ENCODE peak calls at places on chromosomes 11 and 22, in five cellular contexts. M, K, C, D and W are unnamed samples.

GRCh38 chr11:126341760-126342161 is 13.7 kb upstream of the ST3GAL4 start:
- DNase-seq in D (no peak), M (no peak), K (peak), C (no peak), W (no peak)

GRCh38 chr11:9473408-9473807 is 12.6 kb downstream of the ZNF143 start:
- DNase-seq in C (no peak), M (no peak), K (no peak), D (no peak), W (no peak)

GRCh38 chr11:111422494-111423249 is 43.6 kb upstream of the POU2AF1 start:
- DNase-seq in M (no peak), C (peak), K (no peak), D (no peak), W (peak)

GRCh38 chr11:133526790-133527189 is 5.5 kb downstream of the OPCML start:
- DNase-seq in D (no peak), K (peak), M (no peak), C (no peak), W (no peak)

GRCh38 chr11:74007691-74008372 is 1.1 kb downstream of the UCP3 start:
- DNase-seq in C (no peak), K (no peak), M (no peak), D (no peak), W (no peak)

GRCh38 chr22:21698430-21699329 is 32.9 kb downstream of the PPIL2 start:
- DNase-seq in C (no peak), M (peak), K (peak), D (no peak), W (no peak)

GRCh38 chr22:22071455-22071854 is 88.9 kb upstream of the TOP3B start:
- DNase-seq in D (no peak), C (no peak), K (no peak), M (no peak), W (no peak)

GRCh38 chr11:111540114-111540920 is at the start of gene LAYN:
- DNase-seq in D (peak), M (no peak), C (no peak), K (peak), W (peak)

GRCh38 chr11:88543902-88544655 is 206.5 kb upstream of the CTSC start:
- DNase-seq in C (peak), K (peak), M (peak), D (peak), W (peak)

GRCh38 chr11:1970956-1971355 is 23.8 kb downstream of the MRPL23 start:
- DNase-seq in C (no peak), M (no peak), D (no peak), K (no peak), W (no peak)

GRCh38 chr11:43962383-43962969 is 20.0 kb downstream of the C11orf96 start:
- DNase-seq in K (no peak), C (no peak), M (no peak), D (no peak), W (no peak)